ENCODE peak calls at places on chromosomes 11 and 22, in four cellular contexts. One of them, this sample, is unnamed.

GRCh38 chr11:75320643-75321042 is 30.8 kb downstream of the ARRB1 start:
- DNase-seq in GM12878: no peak
- DNase-seq in HepG2: no peak
- DNase-seq in K562: no peak
- DNase-seq in this sample: no peak

GRCh38 chr11:12201016-12201985 is 90.9 kb downstream of the MICAL2 start:
- DNase-seq in K562: peak
- DNase-seq in HepG2: peak
- DNase-seq in GM12878: no peak
- DNase-seq in this sample: no peak

GRCh38 chr11:132452616-132453015 is 1079.7 kb downstream of the OPCML start:
- DNase-seq in K562: no peak
- DNase-seq in HepG2: no peak
- DNase-seq in GM12878: no peak
- DNase-seq in this sample: no peak

GRCh38 chr11:705646-706438 is at the start of gene EPS8L2:
- DNase-seq in HepG2: no peak
- DNase-seq in K562: peak
- DNase-seq in GM12878: no peak
- DNase-seq in this sample: no peak

GRCh38 chr11:125944350-125945010 is 1.4 kb upstream of the VSIG10L2 start:
- DNase-seq in GM12878: no peak
- DNase-seq in HepG2: no peak
- DNase-seq in K562: no peak
- DNase-seq in this sample: no peak

GRCh38 chr22:46418827-46419226 is 83.3 kb downstream of the TRMU start:
- DNase-seq in K562: no peak
- DNase-seq in GM12878: no peak
- DNase-seq in HepG2: no peak
- DNase-seq in this sample: no peak

GRCh38 chr11:64004590-64004984 is 18.3 kb downstream of the OTUB1 start:
- DNase-seq in GM12878: no peak
- DNase-seq in K562: no peak
- DNase-seq in HepG2: no peak
- DNase-seq in this sample: no peak

GRCh38 chr11:11691296-11692141 is 69.7 kb upstream of the GALNT18 start:
- DNase-seq in HepG2: no peak
- DNase-seq in GM12878: no peak
- DNase-seq in K562: no peak
- DNase-seq in this sample: no peak

GRCh38 chr22:30718491-30718890 is 23.8 kb downstream of the OSBP2 start:
- DNase-seq in GM12878: no peak
- DNase-seq in K562: no peak
- DNase-seq in HepG2: no peak
- DNase-seq in this sample: no peak

GRCh38 chr22:48171294-48171693 is 1408.8 kb downstream of the TBC1D22A start:
- DNase-seq in HepG2: no peak
- DNase-seq in GM12878: no peak
- DNase-seq in K562: no peak
- DNase-seq in this sample: no peak

GRCh38 chr11:122984186-122985011 is 2.8 kb upstream of the BSX start:
- DNase-seq in K562: no peak
- DNase-seq in HepG2: no peak
- DNase-seq in GM12878: no peak
- DNase-seq in this sample: no peak

GRCh38 chr11:105673089-105673488 is 63.2 kb downstream of the GRIA4 start:
- DNase-seq in K562: peak
- DNase-seq in GM12878: no peak
- DNase-seq in HepG2: peak
- DNase-seq in this sample: peak

GRCh38 chr11:85682330-85683305 is 3.4 kb downstream of the CCDC89 start:
- DNase-seq in GM12878: no peak
- DNase-seq in K562: peak
- DNase-seq in HepG2: no peak
- DNase-seq in this sample: peak

GRCh38 chr11:86699036-86699791 is 26.8 kb upstream of the ME3 start:
- DNase-seq in HepG2: no peak
- DNase-seq in GM12878: no peak
- DNase-seq in K562: no peak
- DNase-seq in this sample: no peak

GRCh38 chr11:117823294-117823940 is 1.1 kb downstream of the FXYD2 start:
- DNase-seq in K562: no peak
- DNase-seq in GM12878: no peak
- DNase-seq in HepG2: no peak
- DNase-seq in this sample: no peak

GRCh38 chr11:117597083-117597482 is 199.9 kb downstream of the DSCAML1 start:
- DNase-seq in GM12878: no peak
- DNase-seq in K562: peak
- DNase-seq in HepG2: peak
- DNase-seq in this sample: peak

GRCh38 chr11:75347781-75348613 is 3.5 kb downstream of the ARRB1 start:
- DNase-seq in GM12878: no peak
- DNase-seq in HepG2: peak
- DNase-seq in K562: peak
- DNase-seq in this sample: no peak

GRCh38 chr11:130519128-130519932 is 70.9 kb downstream of the ADAMTS15 start:
- DNase-seq in GM12878: no peak
- DNase-seq in HepG2: no peak
- DNase-seq in K562: no peak
- DNase-seq in this sample: no peak

GRCh38 chr11:1197431-1197885 is 25.4 kb upstream of the MUC5B start:
- DNase-seq in GM12878: no peak
- DNase-seq in K562: no peak
- DNase-seq in HepG2: no peak
- DNase-seq in this sample: no peak

GRCh38 chr11:88972210-88972609 is 93.6 kb downstream of the GRM5 start:
- DNase-seq in K562: no peak
- DNase-seq in GM12878: no peak
- DNase-seq in HepG2: no peak
- DNase-seq in this sample: no peak

GRCh38 chr11:43578346-43579170 is 102.0 kb upstream of the HSD17B12 start:
- DNase-seq in GM12878: no peak
- DNase-seq in HepG2: no peak
- DNase-seq in K562: no peak
- DNase-seq in this sample: no peak

GRCh38 chr11:74418509-74418895 is 20.3 kb upstream of the PGM2L1 start:
- DNase-seq in GM12878: no peak
- DNase-seq in K562: no peak
- DNase-seq in HepG2: peak
- DNase-seq in this sample: peak

DNA sequence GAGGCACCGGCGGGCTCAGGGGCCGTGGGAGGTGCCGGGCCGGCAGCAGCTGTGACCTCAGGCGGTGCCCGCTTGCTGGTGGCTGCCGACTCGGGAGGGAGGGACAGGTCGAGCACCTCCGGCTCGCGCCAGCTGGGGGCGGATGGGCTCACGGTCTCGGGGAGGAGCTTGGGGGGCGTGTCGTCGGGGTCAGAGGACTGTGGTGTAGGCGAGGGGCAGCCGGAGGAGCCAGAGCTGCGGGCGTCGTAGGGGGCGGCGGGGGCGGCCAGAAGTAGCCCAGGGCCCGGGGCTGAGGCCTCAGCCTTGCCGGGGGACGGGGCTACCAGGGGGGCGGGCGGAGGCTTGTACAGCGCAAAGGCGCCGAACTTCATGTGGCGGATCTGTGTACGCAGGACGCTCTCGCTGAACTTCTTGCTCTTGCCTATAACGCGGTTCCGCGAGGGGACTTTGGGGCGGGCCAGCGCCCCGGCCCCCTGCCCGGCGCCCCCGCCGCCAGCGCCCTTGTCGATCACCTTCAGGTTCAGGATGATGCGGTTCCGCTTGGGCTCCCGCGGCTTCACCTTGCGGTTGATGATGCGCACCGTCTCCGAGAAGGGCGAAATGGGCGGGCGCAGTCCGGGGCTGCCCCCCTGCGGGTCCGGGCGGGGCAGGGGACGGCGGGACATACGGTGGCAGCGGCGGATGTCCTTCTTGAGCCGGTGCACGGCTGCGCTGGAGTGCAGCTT is 5.5 kb downstream of the CBX6 start:
- DNase-seq in HepG2: no peak
- DNase-seq in K562: no peak
- DNase-seq in GM12878: no peak
- DNase-seq in this sample: no peak
- TF ChIP-seq FOXK2 in HepG2: no peak
- TF ChIP-seq FOXK2 in K562: no peak
- TF ChIP-seq FOXK2 in GM12878: no peak
- TF ChIP-seq FOXK2 in this sample: no peak

DNA sequence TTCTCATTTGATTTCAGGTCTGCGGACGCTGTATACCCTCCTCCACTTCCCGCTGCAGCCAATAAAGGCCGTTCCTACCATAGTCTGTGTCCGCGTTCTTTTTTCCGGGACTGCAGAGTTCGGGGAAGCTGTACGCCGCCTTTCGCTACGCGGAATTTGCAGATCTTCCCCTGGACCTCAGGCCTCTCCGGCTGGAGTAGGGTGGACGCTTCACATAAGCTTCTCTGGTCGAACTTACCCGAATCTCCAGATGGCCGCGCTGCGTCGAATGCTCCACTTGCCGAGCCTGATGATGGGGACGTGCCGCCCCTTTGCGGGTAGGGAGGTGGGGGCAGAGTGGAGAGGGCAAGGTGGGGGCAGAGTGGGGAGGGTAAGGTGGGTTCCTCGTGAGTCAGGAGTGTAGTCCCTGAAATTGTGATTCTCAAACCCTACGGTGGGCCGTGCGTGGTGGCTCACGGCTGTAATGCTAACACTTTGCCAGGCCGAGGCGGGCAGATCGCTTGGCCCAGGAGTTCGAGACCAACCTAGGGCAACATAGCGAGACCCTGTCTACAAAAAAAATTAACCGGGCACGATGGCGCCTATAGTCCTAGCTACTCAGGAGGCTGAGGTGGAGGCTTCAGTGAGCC is 632 bp downstream of the CSKMT start:
- DNase-seq in GM12878: no peak
- DNase-seq in HepG2: no peak
- DNase-seq in K562: peak
- DNase-seq in this sample: peak
- TF ChIP-seq FOXK2 in GM12878: no peak
- TF ChIP-seq FOXK2 in HepG2: no peak
- TF ChIP-seq FOXK2 in K562: no peak
- TF ChIP-seq FOXK2 in this sample: no peak

GRCh38 chr22:27986937-27987336 is 67.9 kb upstream of the PITPNB start:
- DNase-seq in K562: no peak
- DNase-seq in GM12878: no peak
- DNase-seq in HepG2: no peak
- DNase-seq in this sample: no peak

GRCh38 chr22:27986459-27986858 is 67.4 kb upstream of the PITPNB start:
- DNase-seq in HepG2: no peak
- DNase-seq in K562: no peak
- DNase-seq in GM12878: no peak
- DNase-seq in this sample: no peak

GRCh38 chr22:27984001-27984695 is 65.1 kb upstream of the PITPNB start:
- DNase-seq in HepG2: no peak
- DNase-seq in K562: no peak
- DNase-seq in GM12878: no peak
- DNase-seq in this sample: no peak

GRCh38 chr22:27984723-27985122 is 65.7 kb upstream of the PITPNB start:
- DNase-seq in GM12878: no peak
- DNase-seq in K562: no peak
- DNase-seq in HepG2: no peak
- DNase-seq in this sample: no peak

GRCh38 chr22:27985323-27986275 is 66.5 kb upstream of the PITPNB start:
- DNase-seq in HepG2: no peak
- DNase-seq in GM12878: no peak
- DNase-seq in K562: no peak
- DNase-seq in this sample: no peak
- TF ChIP-seq FOXK2 in HepG2: no peak
- TF ChIP-seq FOXK2 in GM12878: no peak
- TF ChIP-seq FOXK2 in K562: no peak
- TF ChIP-seq FOXK2 in this sample: no peak

GRCh38 chr22:39641660-39642059 is 71.1 kb downstream of the CACNA1I start:
- DNase-seq in K562: no peak
- DNase-seq in GM12878: no peak
- DNase-seq in HepG2: no peak
- DNase-seq in this sample: no peak

GRCh38 chr22:39646614-39647210 is 76.2 kb downstream of the CACNA1I start:
- DNase-seq in HepG2: no peak
- DNase-seq in GM12878: no peak
- DNase-seq in K562: no peak
- DNase-seq in this sample: no peak

GRCh38 chr22:39645532-39645931 is 75.0 kb downstream of the CACNA1I start:
- DNase-seq in GM12878: no peak
- DNase-seq in K562: no peak
- DNase-seq in HepG2: no peak
- DNase-seq in this sample: no peak

GRCh38 chr22:39647836-39648500 is 77.4 kb downstream of the CACNA1I start:
- DNase-seq in HepG2: no peak
- DNase-seq in GM12878: no peak
- DNase-seq in K562: no peak
- DNase-seq in this sample: no peak

GRCh38 chr22:39643311-39644083 is 72.9 kb downstream of the CACNA1I start:
- DNase-seq in K562: no peak
- DNase-seq in GM12878: no peak
- DNase-seq in HepG2: no peak
- DNase-seq in this sample: no peak
- TF ChIP-seq FOXK2 in K562: no peak
- TF ChIP-seq FOXK2 in GM12878: no peak
- TF ChIP-seq FOXK2 in HepG2: no peak
- TF ChIP-seq FOXK2 in this sample: no peak

GRCh38 chr22:50019316-50019715 is 6.8 kb upstream of the IL17REL start:
- DNase-seq in HepG2: no peak
- DNase-seq in K562: no peak
- DNase-seq in GM12878: no peak
- DNase-seq in this sample: no peak
- TF ChIP-seq FOXK2 in HepG2: no peak
- TF ChIP-seq FOXK2 in K562: no peak
- TF ChIP-seq FOXK2 in GM12878: no peak
- TF ChIP-seq FOXK2 in this sample: no peak

DNA sequence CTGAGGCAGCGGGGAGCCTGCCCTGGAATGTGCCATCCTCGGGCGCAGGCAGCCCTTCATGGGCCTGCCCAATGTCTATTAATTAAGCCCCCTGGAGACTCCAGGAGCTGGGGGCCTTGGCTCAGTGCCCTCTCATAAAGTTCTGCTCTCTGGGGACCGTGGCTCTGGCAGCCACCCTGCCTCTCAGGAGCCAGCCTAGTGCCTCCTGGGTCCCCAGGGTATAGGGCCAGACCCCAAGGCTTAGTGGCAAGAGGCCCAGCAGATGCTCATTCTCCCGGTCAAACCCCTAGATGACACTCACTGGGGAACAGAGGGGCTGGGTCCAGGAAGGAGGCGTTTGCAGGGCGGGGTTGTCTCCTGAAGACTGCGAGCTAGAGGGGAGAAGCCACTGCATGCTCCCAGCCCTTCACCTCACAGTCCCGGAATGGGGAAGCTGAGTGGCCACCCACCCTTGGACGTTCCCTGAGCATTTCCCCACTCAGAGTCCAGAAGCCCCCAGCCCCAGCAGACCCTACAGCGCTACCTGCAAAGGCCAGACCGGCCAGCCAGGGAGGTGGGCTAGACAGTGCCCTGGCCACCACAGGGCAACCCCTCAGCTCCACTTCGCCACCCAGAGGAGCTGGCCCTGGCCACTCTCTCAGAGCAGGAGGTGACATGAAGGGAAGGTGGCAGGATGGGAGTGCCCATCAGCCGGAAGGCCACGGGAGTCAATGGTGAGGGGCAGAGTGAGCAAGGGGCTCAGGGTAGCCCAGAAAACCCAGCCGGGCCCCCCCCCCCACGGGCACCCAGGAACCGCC is 83.0 kb downstream of the CDKN1C start:
- DNase-seq in GM12878: no peak
- DNase-seq in HepG2: no peak
- DNase-seq in K562: no peak
- DNase-seq in this sample: no peak
- TF ChIP-seq FOXK2 in GM12878: no peak
- TF ChIP-seq FOXK2 in HepG2: no peak
- TF ChIP-seq FOXK2 in K562: no peak
- TF ChIP-seq FOXK2 in this sample: no peak

This sample was measured in HEK293T.